ENCODE peak calls at places on chromosomes 16 and 17, in nine cellular contexts. One of them, this sample, is unnamed.

GRCh38 chr16:23062524-23062923 is 86.7 kb downstream of the USP31 start:
- DNase-seq in activated T-helper 9 cell treated with anti-CD3 and anti-CD28 coated beads, Interleukin-2, amount 50 U/mL, for 16 hours: no peak
- DNase-seq in skeletal muscle cell: no peak
- DNase-seq in neural crest cell: no peak
- DNase-seq in breast epithelium: no peak
- DNase-seq in H54: no peak
- DNase-seq in mucosa of gallbladder: no peak
- DNase-seq in stimulated activated CD8-positive, alpha-beta memory T cell treated with anti-CD3 and anti-CD28 coated beads, Interleukin-4, amount 100 ng/mL, for 1 hour: no peak
- DNase-seq in T-helper 9 cell: no peak
- DNase-seq in this sample: no peak

GRCh38 chr17:12522743-12523181 is 142.9 kb upstream of the MYOCD start:
- DNase-seq in activated T-helper 9 cell treated with anti-CD3 and anti-CD28 coated beads, Interleukin-2, amount 50 U/mL, for 16 hours: no peak
- DNase-seq in skeletal muscle cell: peak
- DNase-seq in neural crest cell: no peak
- DNase-seq in breast epithelium: no peak
- DNase-seq in H54: no peak
- DNase-seq in mucosa of gallbladder: no peak
- DNase-seq in stimulated activated CD8-positive, alpha-beta memory T cell treated with anti-CD3 and anti-CD28 coated beads, Interleukin-4, amount 100 ng/mL, for 1 hour: no peak
- DNase-seq in T-helper 9 cell: no peak
- DNase-seq in this sample: no peak

GRCh38 chr17:28412131-28412530 is 6.1 kb upstream of the SLC46A1 start:
- DNase-seq in activated T-helper 9 cell treated with anti-CD3 and anti-CD28 coated beads, Interleukin-2, amount 50 U/mL, for 16 hours: no peak
- DNase-seq in skeletal muscle cell: no peak
- DNase-seq in neural crest cell: no peak
- DNase-seq in breast epithelium: no peak
- DNase-seq in H54: no peak
- DNase-seq in mucosa of gallbladder: no peak
- DNase-seq in stimulated activated CD8-positive, alpha-beta memory T cell treated with anti-CD3 and anti-CD28 coated beads, Interleukin-4, amount 100 ng/mL, for 1 hour: no peak
- DNase-seq in T-helper 9 cell: no peak
- DNase-seq in this sample: no peak

GRCh38 chr17:81673561-81674258 is 7.2 kb downstream of the CCDC137 start:
- DNase-seq in activated T-helper 9 cell treated with anti-CD3 and anti-CD28 coated beads, Interleukin-2, amount 50 U/mL, for 16 hours: no peak
- DNase-seq in skeletal muscle cell: no peak
- DNase-seq in neural crest cell: no peak
- DNase-seq in breast epithelium: no peak
- DNase-seq in H54: no peak
- DNase-seq in mucosa of gallbladder: no peak
- DNase-seq in stimulated activated CD8-positive, alpha-beta memory T cell treated with anti-CD3 and anti-CD28 coated beads, Interleukin-4, amount 100 ng/mL, for 1 hour: no peak
- DNase-seq in T-helper 9 cell: no peak
- DNase-seq in this sample: no peak

GRCh38 chr17:82048571-82048971 is 3.0 kb downstream of the RFNG start:
- DNase-seq in activated T-helper 9 cell treated with anti-CD3 and anti-CD28 coated beads, Interleukin-2, amount 50 U/mL, for 16 hours: no peak
- DNase-seq in skeletal muscle cell: no peak
- DNase-seq in neural crest cell: no peak
- DNase-seq in breast epithelium: no peak
- DNase-seq in H54: no peak
- DNase-seq in mucosa of gallbladder: no peak
- DNase-seq in stimulated activated CD8-positive, alpha-beta memory T cell treated with anti-CD3 and anti-CD28 coated beads, Interleukin-4, amount 100 ng/mL, for 1 hour: no peak
- DNase-seq in T-helper 9 cell: no peak
- DNase-seq in this sample: no peak

GRCh38 chr17:8408371-8408770 is 10.7 kb upstream of the RNF222 start:
- DNase-seq in activated T-helper 9 cell treated with anti-CD3 and anti-CD28 coated beads, Interleukin-2, amount 50 U/mL, for 16 hours: no peak
- DNase-seq in skeletal muscle cell: no peak
- DNase-seq in neural crest cell: no peak
- DNase-seq in breast epithelium: no peak
- DNase-seq in H54: no peak
- DNase-seq in mucosa of gallbladder: peak
- DNase-seq in stimulated activated CD8-positive, alpha-beta memory T cell treated with anti-CD3 and anti-CD28 coated beads, Interleukin-4, amount 100 ng/mL, for 1 hour: no peak
- DNase-seq in T-helper 9 cell: no peak
- DNase-seq in this sample: no peak

GRCh38 chr17:4506892-4507291 is 8.2 kb downstream of the SPNS2 start:
- DNase-seq in activated T-helper 9 cell treated with anti-CD3 and anti-CD28 coated beads, Interleukin-2, amount 50 U/mL, for 16 hours: no peak
- DNase-seq in skeletal muscle cell: no peak
- DNase-seq in neural crest cell: no peak
- DNase-seq in breast epithelium: no peak
- DNase-seq in H54: no peak
- DNase-seq in mucosa of gallbladder: no peak
- DNase-seq in stimulated activated CD8-positive, alpha-beta memory T cell treated with anti-CD3 and anti-CD28 coated beads, Interleukin-4, amount 100 ng/mL, for 1 hour: no peak
- DNase-seq in T-helper 9 cell: no peak
- DNase-seq in this sample: no peak

GRCh38 chr17:80168371-80168770 is 1.5 kb upstream of the CARD14 start:
- DNase-seq in activated T-helper 9 cell treated with anti-CD3 and anti-CD28 coated beads, Interleukin-2, amount 50 U/mL, for 16 hours: no peak
- DNase-seq in skeletal muscle cell: no peak
- DNase-seq in neural crest cell: no peak
- DNase-seq in breast epithelium: no peak
- DNase-seq in H54: no peak
- DNase-seq in mucosa of gallbladder: no peak
- DNase-seq in stimulated activated CD8-positive, alpha-beta memory T cell treated with anti-CD3 and anti-CD28 coated beads, Interleukin-4, amount 100 ng/mL, for 1 hour: no peak
- DNase-seq in T-helper 9 cell: no peak
- DNase-seq in this sample: no peak

GRCh38 chr16:86455116-86455515 is 55.2 kb upstream of the FOXF1 start:
- DNase-seq in activated T-helper 9 cell treated with anti-CD3 and anti-CD28 coated beads, Interleukin-2, amount 50 U/mL, for 16 hours: no peak
- DNase-seq in skeletal muscle cell: peak
- DNase-seq in neural crest cell: no peak
- DNase-seq in breast epithelium: no peak
- DNase-seq in H54: no peak
- DNase-seq in mucosa of gallbladder: no peak
- DNase-seq in stimulated activated CD8-positive, alpha-beta memory T cell treated with anti-CD3 and anti-CD28 coated beads, Interleukin-4, amount 100 ng/mL, for 1 hour: no peak
- DNase-seq in T-helper 9 cell: no peak
- DNase-seq in this sample: no peak

GRCh38 chr16:11992008-11992584 is 15.6 kb downstream of the SNX29 start:
- DNase-seq in activated T-helper 9 cell treated with anti-CD3 and anti-CD28 coated beads, Interleukin-2, amount 50 U/mL, for 16 hours: no peak
- DNase-seq in skeletal muscle cell: no peak
- DNase-seq in neural crest cell: no peak
- DNase-seq in breast epithelium: no peak
- DNase-seq in H54: no peak
- DNase-seq in mucosa of gallbladder: no peak
- DNase-seq in stimulated activated CD8-positive, alpha-beta memory T cell treated with anti-CD3 and anti-CD28 coated beads, Interleukin-4, amount 100 ng/mL, for 1 hour: no peak
- DNase-seq in T-helper 9 cell: no peak
- DNase-seq in this sample: no peak

GRCh38 chr17:57612202-57613071 is 132.7 kb downstream of the CCDC182 start:
- DNase-seq in activated T-helper 9 cell treated with anti-CD3 and anti-CD28 coated beads, Interleukin-2, amount 50 U/mL, for 16 hours: no peak
- DNase-seq in skeletal muscle cell: no peak
- DNase-seq in neural crest cell: no peak
- DNase-seq in breast epithelium: peak
- DNase-seq in H54: no peak
- DNase-seq in mucosa of gallbladder: no peak
- DNase-seq in stimulated activated CD8-positive, alpha-beta memory T cell treated with anti-CD3 and anti-CD28 coated beads, Interleukin-4, amount 100 ng/mL, for 1 hour: no peak
- DNase-seq in T-helper 9 cell: peak
- DNase-seq in this sample: peak

GRCh38 chr17:3029213-3029913 is 34.0 kb downstream of the OR1D5 start:
- DNase-seq in activated T-helper 9 cell treated with anti-CD3 and anti-CD28 coated beads, Interleukin-2, amount 50 U/mL, for 16 hours: no peak
- DNase-seq in skeletal muscle cell: no peak
- DNase-seq in neural crest cell: no peak
- DNase-seq in breast epithelium: no peak
- DNase-seq in H54: no peak
- DNase-seq in mucosa of gallbladder: no peak
- DNase-seq in stimulated activated CD8-positive, alpha-beta memory T cell treated with anti-CD3 and anti-CD28 coated beads, Interleukin-4, amount 100 ng/mL, for 1 hour: no peak
- DNase-seq in T-helper 9 cell: no peak
- DNase-seq in this sample: peak

GRCh38 chr17:71790791-71791190 is 330.0 kb upstream of the SOX9 start:
- DNase-seq in activated T-helper 9 cell treated with anti-CD3 and anti-CD28 coated beads, Interleukin-2, amount 50 U/mL, for 16 hours: no peak
- DNase-seq in skeletal muscle cell: no peak
- DNase-seq in neural crest cell: no peak
- DNase-seq in breast epithelium: no peak
- DNase-seq in H54: no peak
- DNase-seq in mucosa of gallbladder: no peak
- DNase-seq in stimulated activated CD8-positive, alpha-beta memory T cell treated with anti-CD3 and anti-CD28 coated beads, Interleukin-4, amount 100 ng/mL, for 1 hour: no peak
- DNase-seq in T-helper 9 cell: no peak
- DNase-seq in this sample: no peak

GRCh38 chr16:1859650-1860049 is 12.3 kb downstream of the MEIOB start:
- DNase-seq in activated T-helper 9 cell treated with anti-CD3 and anti-CD28 coated beads, Interleukin-2, amount 50 U/mL, for 16 hours: no peak
- DNase-seq in skeletal muscle cell: no peak
- DNase-seq in neural crest cell: no peak
- DNase-seq in breast epithelium: no peak
- DNase-seq in H54: no peak
- DNase-seq in mucosa of gallbladder: no peak
- DNase-seq in stimulated activated CD8-positive, alpha-beta memory T cell treated with anti-CD3 and anti-CD28 coated beads, Interleukin-4, amount 100 ng/mL, for 1 hour: no peak
- DNase-seq in T-helper 9 cell: no peak
- DNase-seq in this sample: no peak

GRCh38 chr17:58120195-58120822 is 27.9 kb upstream of the OR4D1 start:
- DNase-seq in activated T-helper 9 cell treated with anti-CD3 and anti-CD28 coated beads, Interleukin-2, amount 50 U/mL, for 16 hours: no peak
- DNase-seq in skeletal muscle cell: peak
- DNase-seq in neural crest cell: peak
- DNase-seq in breast epithelium: no peak
- DNase-seq in H54: peak
- DNase-seq in mucosa of gallbladder: peak
- DNase-seq in stimulated activated CD8-positive, alpha-beta memory T cell treated with anti-CD3 and anti-CD28 coated beads, Interleukin-4, amount 100 ng/mL, for 1 hour: no peak
- DNase-seq in T-helper 9 cell: peak
- DNase-seq in this sample: peak

GRCh38 chr16:8677481-8677880 is 3.1 kb downstream of the ABAT start:
- DNase-seq in activated T-helper 9 cell treated with anti-CD3 and anti-CD28 coated beads, Interleukin-2, amount 50 U/mL, for 16 hours: no peak
- DNase-seq in skeletal muscle cell: no peak
- DNase-seq in neural crest cell: no peak
- DNase-seq in breast epithelium: no peak
- DNase-seq in H54: no peak
- DNase-seq in mucosa of gallbladder: no peak
- DNase-seq in stimulated activated CD8-positive, alpha-beta memory T cell treated with anti-CD3 and anti-CD28 coated beads, Interleukin-4, amount 100 ng/mL, for 1 hour: no peak
- DNase-seq in T-helper 9 cell: no peak
- DNase-seq in this sample: no peak

GRCh38 chr17:42526031-42526444 is 10.0 kb upstream of the NAGLU start:
- DNase-seq in activated T-helper 9 cell treated with anti-CD3 and anti-CD28 coated beads, Interleukin-2, amount 50 U/mL, for 16 hours: no peak
- DNase-seq in skeletal muscle cell: no peak
- DNase-seq in neural crest cell: no peak
- DNase-seq in breast epithelium: no peak
- DNase-seq in H54: no peak
- DNase-seq in mucosa of gallbladder: no peak
- DNase-seq in stimulated activated CD8-positive, alpha-beta memory T cell treated with anti-CD3 and anti-CD28 coated beads, Interleukin-4, amount 100 ng/mL, for 1 hour: no peak
- DNase-seq in T-helper 9 cell: no peak
- DNase-seq in this sample: peak

GRCh38 chr16:89709716-89710480 is 8.4 kb upstream of the SPATA2L start:
- DNase-seq in activated T-helper 9 cell treated with anti-CD3 and anti-CD28 coated beads, Interleukin-2, amount 50 U/mL, for 16 hours: no peak
- DNase-seq in skeletal muscle cell: no peak
- DNase-seq in neural crest cell: no peak
- DNase-seq in breast epithelium: no peak
- DNase-seq in H54: no peak
- DNase-seq in mucosa of gallbladder: no peak
- DNase-seq in stimulated activated CD8-positive, alpha-beta memory T cell treated with anti-CD3 and anti-CD28 coated beads, Interleukin-4, amount 100 ng/mL, for 1 hour: no peak
- DNase-seq in T-helper 9 cell: no peak
- DNase-seq in this sample: no peak

GRCh38 chr17:68603027-68603426 is 1.9 kb upstream of the FAM20A start:
- DNase-seq in activated T-helper 9 cell treated with anti-CD3 and anti-CD28 coated beads, Interleukin-2, amount 50 U/mL, for 16 hours: no peak
- DNase-seq in skeletal muscle cell: no peak
- DNase-seq in neural crest cell: no peak
- DNase-seq in breast epithelium: no peak
- DNase-seq in H54: no peak
- DNase-seq in mucosa of gallbladder: no peak
- DNase-seq in stimulated activated CD8-positive, alpha-beta memory T cell treated with anti-CD3 and anti-CD28 coated beads, Interleukin-4, amount 100 ng/mL, for 1 hour: no peak
- DNase-seq in T-helper 9 cell: no peak
- DNase-seq in this sample: no peak

GRCh38 chr17:17667947-17668346 is 13.3 kb upstream of the RAI1 start:
- DNase-seq in activated T-helper 9 cell treated with anti-CD3 and anti-CD28 coated beads, Interleukin-2, amount 50 U/mL, for 16 hours: no peak
- DNase-seq in skeletal muscle cell: no peak
- DNase-seq in neural crest cell: no peak
- DNase-seq in breast epithelium: no peak
- DNase-seq in H54: no peak
- DNase-seq in mucosa of gallbladder: no peak
- DNase-seq in stimulated activated CD8-positive, alpha-beta memory T cell treated with anti-CD3 and anti-CD28 coated beads, Interleukin-4, amount 100 ng/mL, for 1 hour: no peak
- DNase-seq in T-helper 9 cell: no peak
- DNase-seq in this sample: no peak

GRCh38 chr16:53789159-53789558 is 85.2 kb downstream of the FTO start:
- DNase-seq in activated T-helper 9 cell treated with anti-CD3 and anti-CD28 coated beads, Interleukin-2, amount 50 U/mL, for 16 hours: no peak
- DNase-seq in skeletal muscle cell: peak
- DNase-seq in neural crest cell: no peak
- DNase-seq in breast epithelium: no peak
- DNase-seq in H54: no peak
- DNase-seq in mucosa of gallbladder: no peak
- DNase-seq in stimulated activated CD8-positive, alpha-beta memory T cell treated with anti-CD3 and anti-CD28 coated beads, Interleukin-4, amount 100 ng/mL, for 1 hour: no peak
- DNase-seq in T-helper 9 cell: no peak
- DNase-seq in this sample: no peak

GRCh38 chr17:19747829-19748806 is at the start of gene ALDH3A1:
- DNase-seq in activated T-helper 9 cell treated with anti-CD3 and anti-CD28 coated beads, Interleukin-2, amount 50 U/mL, for 16 hours: no peak
- DNase-seq in skeletal muscle cell: no peak
- DNase-seq in neural crest cell: no peak
- DNase-seq in breast epithelium: no peak
- DNase-seq in H54: no peak
- DNase-seq in mucosa of gallbladder: peak
- DNase-seq in stimulated activated CD8-positive, alpha-beta memory T cell treated with anti-CD3 and anti-CD28 coated beads, Interleukin-4, amount 100 ng/mL, for 1 hour: no peak
- DNase-seq in T-helper 9 cell: no peak
- DNase-seq in this sample: no peak